ENCODE peak calls at places on chromosome 19, in six cellular contexts. R, J, K, Z, X and G are unnamed samples.

GRCh38 chr19:19526581-19527370 is 1.9 kb upstream of the YJEFN3 start:
- DNase-seq in R (no peak), J (no peak), K (no peak), Z (no peak), X (no peak), G (no peak)

GRCh38 chr19:17703823-17704463 is 15.3 kb upstream of the MAP1S start:
- DNase-seq in R (no peak), J (peak), K (peak), Z (no peak), X (no peak), G (peak)

GRCh38 chr19:22052644-22053013 is 345 bp downstream of the ZNF257 start:
- DNase-seq in R (no peak), J (peak), K (no peak), Z (no peak), X (no peak), G (no peak)

GRCh38 chr19:11125994-11126685 is 29.4 kb downstream of the SPC24 start:
- DNase-seq in R (no peak), J (peak), K (peak), Z (peak), X (peak), G (peak)

GRCh38 chr19:32718286-32718685 is 1.3 kb upstream of the TDRD12 start:
- DNase-seq in R (no peak), J (no peak), K (no peak), Z (no peak), X (no peak), G (no peak)

GRCh38 chr19:19366691-19367396 is 38.6 kb upstream of the GATAD2A start:
- DNase-seq in R (no peak), J (peak), K (peak), Z (peak), X (no peak), G (peak)

GRCh38 chr19:23046743-23047142 is 43.8 kb upstream of the ZNF728 start:
- DNase-seq in R (no peak), J (no peak), K (no peak), Z (no peak), X (no peak), G (no peak)

GRCh38 chr19:8334458-8335342 is 8.4 kb downstream of the KANK3 start:
- DNase-seq in R (no peak), J (peak), K (peak), Z (peak), X (no peak), G (peak)

GRCh38 chr19:8610041-8610927 is at the start of gene ADAMTS10:
- DNase-seq in R (no peak), J (peak), K (peak), Z (peak), X (no peak), G (no peak)

GRCh38 chr19:53871448-53871847 is 3.8 kb downstream of the MYADM start:
- DNase-seq in R (no peak), J (no peak), K (no peak), Z (no peak), X (no peak), G (no peak)

GRCh38 chr19:17751103-17751911 is at the start of gene FCHO1:
- DNase-seq in R (peak), J (no peak), K (no peak), Z (no peak), X (no peak), G (peak)

GRCh38 chr19:17052439-17052838 is 22.8 kb downstream of the HAUS8 start:
- DNase-seq in R (no peak), J (peak), K (peak), Z (no peak), X (no peak), G (peak)

GRCh38 chr19:30119180-30119920 is 177.3 kb downstream of the URI1 start:
- DNase-seq in R (no peak), J (no peak), K (no peak), Z (no peak), X (no peak), G (no peak)

GRCh38 chr19:16605115-16605514 is 22.9 kb downstream of the MED26 start:
- DNase-seq in R (no peak), J (no peak), K (no peak), Z (no peak), X (no peak), G (no peak)

GRCh38 chr19:17830567-17831418 is 9.5 kb upstream of the INSL3 start:
- DNase-seq in R (no peak), J (peak), K (peak), Z (peak), X (no peak), G (peak)

GRCh38 chr19:19606021-19606420 is 12.5 kb downstream of the PBX4 start:
- DNase-seq in R (no peak), J (no peak), K (no peak), Z (no peak), X (no peak), G (no peak)

GRCh38 chr19:4007836-4008539 is 452 bp downstream of the PIAS4 start:
- DNase-seq in R (no peak), J (no peak), K (peak), Z (peak), X (no peak), G (no peak)

GRCh38 chr19:34428549-34429285 is 536 bp downstream of the UBA2 start:
- DNase-seq in R (no peak), J (peak), K (peak), Z (peak), X (no peak), G (no peak)

GRCh38 chr19:53892301-53892980 is 10.4 kb downstream of the PRKCG start:
- DNase-seq in R (no peak), J (no peak), K (no peak), Z (no peak), X (no peak), G (no peak)

GRCh38 chr19:18049390-18049789 is 37.3 kb downstream of the IL12RB1 start:
- DNase-seq in R (no peak), J (peak), K (no peak), Z (no peak), X (peak), G (peak)

GRCh38 chr19:28980236-28980868 is 232.6 kb downstream of the UQCRFS1 start:
- DNase-seq in R (no peak), J (peak), K (no peak), Z (peak), X (no peak), G (no peak)

GRCh38 chr19:13302521-13303270 is 152.5 kb downstream of the IER2 start:
- DNase-seq in R (no peak), J (no peak), K (no peak), Z (peak), X (no peak), G (no peak)

GRCh38 chr19:30336290-30336689 is 35.9 kb upstream of the ZNF536 start:
- DNase-seq in R (no peak), J (no peak), K (no peak), Z (no peak), X (no peak), G (no peak)

GRCh38 chr19:42619271-42619670 is 24.5 kb upstream of the CEACAM8 start:
- DNase-seq in R (no peak), J (no peak), K (no peak), Z (no peak), X (no peak), G (no peak)

GRCh38 chr19:44539236-44539819 is 9.9 kb upstream of the CEACAM20 start:
- DNase-seq in R (no peak), J (no peak), K (no peak), Z (peak), X (no peak), G (no peak)

GRCh38 chr19:17779281-17779930 is 15.5 kb upstream of the B3GNT3 start:
- DNase-seq in R (no peak), J (peak), K (peak), Z (no peak), X (peak), G (peak)

GRCh38 chr19:56076413-56076998 is 44.6 kb downstream of the ZNF787 start:
- DNase-seq in R (no peak), J (peak), K (peak), Z (peak), X (no peak), G (peak)

GRCh38 chr19:55642153-55643002 is 1.1 kb upstream of the ZNF581 start:
- DNase-seq in R (no peak), J (no peak), K (no peak), Z (peak), X (no peak), G (no peak)

GRCh38 chr19:53019684-53020083 is 6.0 kb downstream of the ERVV-1 start:
- DNase-seq in R (no peak), J (peak), K (peak), Z (no peak), X (no peak), G (peak)

GRCh38 chr19:54434112-54434861 is 14.7 kb upstream of the LENG8 start:
- DNase-seq in R (no peak), J (no peak), K (peak), Z (no peak), X (no peak), G (peak)

GRCh38 chr19:18205180-18205915 is 1.5 kb upstream of the RAB3A start:
- DNase-seq in R (no peak), J (peak), K (peak), Z (peak), X (peak), G (peak)

GRCh38 chr19:58279042-58279924 is 528 bp downstream of the ZNF8 start:
- DNase-seq in R (peak), J (peak), K (peak), Z (peak), X (peak), G (peak)

GRCh38 chr19:4077800-4078683 is 11.3 kb upstream of the ZBTB7A start:
- DNase-seq in R (no peak), J (no peak), K (no peak), Z (no peak), X (no peak), G (peak)

GRCh38 chr19:11138659-11139526 is 16.7 kb downstream of the SPC24 start:
- DNase-seq in R (no peak), J (peak), K (peak), Z (peak), X (peak), G (peak)

GRCh38 chr19:31784631-31785237 is 435.5 kb upstream of the TSHZ3 start:
- DNase-seq in R (no peak), J (no peak), K (peak), Z (no peak), X (no peak), G (no peak)

GRCh38 chr19:51799311-51799997 is 4.5 kb downstream of the FPR3 start:
- DNase-seq in R (no peak), J (peak), K (no peak), Z (peak), X (peak), G (peak)

GRCh38 chr19:55109527-55110291 is 7.7 kb downstream of the PPP1R12C start:
- DNase-seq in R (no peak), J (no peak), K (no peak), Z (no peak), X (no peak), G (no peak)

GRCh38 chr19:46776927-46777911 is 11.2 kb downstream of the SLC1A5 start:
- DNase-seq in R (no peak), J (no peak), K (peak), Z (no peak), X (no peak), G (no peak)

DNA sequence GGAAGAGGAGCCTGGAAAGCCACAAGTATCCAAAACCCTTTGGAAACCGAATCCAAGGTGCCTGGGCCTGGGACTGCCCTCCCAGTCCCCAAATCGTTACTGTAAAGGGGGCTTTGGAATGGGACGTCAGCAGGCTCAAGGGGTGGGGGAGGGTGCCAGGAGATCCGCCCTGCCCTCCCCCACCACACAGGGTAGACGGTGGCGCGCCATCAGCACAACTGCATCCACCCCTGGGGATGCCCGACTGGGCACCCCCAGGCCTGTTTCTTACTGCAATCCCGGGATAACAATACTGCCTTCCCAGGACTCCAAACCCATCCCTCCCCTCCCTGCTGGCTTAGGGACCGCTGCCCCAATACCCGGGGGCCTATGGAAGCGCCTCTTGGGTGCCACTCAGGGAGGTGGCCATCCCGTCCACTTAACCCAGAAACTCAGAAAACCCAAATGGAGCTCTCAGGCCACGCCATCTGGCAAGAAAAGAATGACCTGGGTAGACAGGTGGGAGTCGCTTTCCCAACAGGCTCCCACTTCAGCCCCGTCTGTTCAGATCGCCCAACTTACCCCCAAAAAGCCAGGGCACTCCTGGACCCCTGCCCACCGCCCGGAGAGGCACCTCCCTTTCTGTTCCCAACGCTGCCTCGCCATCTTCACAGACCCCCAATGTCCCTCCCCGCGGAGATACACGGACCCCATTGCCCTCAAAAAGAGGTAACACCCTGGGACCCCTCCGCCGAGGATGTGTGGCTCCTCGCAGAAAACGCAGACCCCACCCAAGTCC is 2.4 kb downstream of the KLF16 start:
- DNase-seq in R (no peak), J (no peak), K (no peak), Z (no peak), X (no peak), G (no peak)
- H3K4me3 ChIP-seq in R (peak), J (peak), K (peak), Z (peak), X (no peak), G (no peak)

GRCh38 chr19:1853295-1854031 is 5.2 kb upstream of the REXO1 start:
- DNase-seq in R (no peak), J (peak), K (peak), Z (peak), X (peak), G (peak)

GRCh38 chr19:1852294-1852646 is 4.0 kb upstream of the REXO1 start:
- DNase-seq in R (no peak), J (no peak), K (peak), Z (no peak), X (no peak), G (no peak)

GRCh38 chr19:1851581-1852293 is 3.5 kb upstream of the REXO1 start:
- DNase-seq in R (no peak), J (no peak), K (no peak), Z (no peak), X (no peak), G (no peak)

GRCh38 chr19:1854032-1854541 is 5.8 kb upstream of the REXO1 start:
- DNase-seq in R (no peak), J (no peak), K (no peak), Z (no peak), X (no peak), G (no peak)

GRCh38 chr19:1852729-1853128 is 4.4 kb upstream of the REXO1 start:
- DNase-seq in R (no peak), J (no peak), K (no peak), Z (no peak), X (no peak), G (no peak)
- H3K4me3 ChIP-seq in R (no peak), J (no peak), K (no peak), Z (no peak), X (no peak), G (no peak)

GRCh38 chr19:1862068-1862423 is 1.3 kb downstream of the KLF16 start:
- DNase-seq in R (no peak), J (no peak), K (no peak), Z (no peak), X (no peak), G (peak)
- H3K4me3 ChIP-seq in R (peak), J (peak), K (peak), Z (peak), X (peak), G (peak)

GRCh38 chr19:9621156-9622037 is at the start of gene ZNF561:
- DNase-seq in R (peak), J (peak), K (peak), Z (peak), X (peak), G (peak)

GRCh38 chr19:9620842-9621155 is 233 bp downstream of the ZNF561 start:
- DNase-seq in R (no peak), J (no peak), K (no peak), Z (no peak), X (no peak), G (no peak)

GRCh38 chr19:9622531-9622930 is 1.5 kb upstream of the ZNF561 start:
- DNase-seq in R (no peak), J (peak), K (no peak), Z (no peak), X (peak), G (no peak)
- H3K4me3 ChIP-seq in R (peak), J (no peak), K (no peak), Z (no peak), X (no peak), G (no peak)

GRCh38 chr19:36891768-36892357 is 24.2 kb downstream of the ZNF829 start:
- DNase-seq in R (no peak), J (no peak), K (no peak), Z (no peak), X (no peak), G (no peak)
- H3K4me3 ChIP-seq in R (no peak), J (no peak), K (no peak), Z (no peak), X (no peak), G (no peak)

DNA sequence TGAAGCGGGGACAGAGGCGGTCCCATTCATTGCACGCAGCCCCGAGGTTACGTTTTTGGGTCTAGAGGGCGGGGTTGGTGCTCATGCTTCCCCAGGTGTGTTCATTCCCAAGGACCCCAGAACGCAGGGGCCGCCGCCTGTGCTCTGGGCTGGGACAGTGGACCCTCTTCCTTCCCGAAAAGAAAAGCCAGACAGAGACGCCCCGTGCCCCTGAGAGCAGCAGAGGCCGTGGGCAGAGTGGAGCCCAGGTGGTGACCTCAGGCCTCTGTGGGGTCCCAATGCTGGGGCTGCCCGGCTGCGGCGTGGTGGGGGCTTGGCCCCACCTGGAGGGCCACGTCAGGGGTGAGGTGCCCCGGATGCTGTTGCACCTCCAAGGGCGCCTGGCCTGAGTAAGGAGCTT is 15.4 kb downstream of the SGTA start:
- DNase-seq in R (no peak), J (no peak), K (no peak), Z (no peak), X (no peak), G (no peak)
- H3K4me3 ChIP-seq in R (no peak), J (no peak), K (no peak), Z (no peak), X (no peak), G (no peak)

GRCh38 chr19:14375055-14375581 is 6.1 kb upstream of the ADGRE5 start:
- DNase-seq in R (peak), J (no peak), K (no peak), Z (no peak), X (peak), G (peak)
- H3K4me3 ChIP-seq in R (peak), J (no peak), K (no peak), Z (no peak), X (no peak), G (no peak)

GRCh38 chr19:45668342-45668871 is 386 bp downstream of the GIPR start:
- DNase-seq in R (no peak), J (no peak), K (no peak), Z (no peak), X (no peak), G (no peak)
- H3K4me3 ChIP-seq in R (peak), J (peak), K (peak), Z (peak), X (no peak), G (no peak)

GRCh38 chr19:5695649-5696195 is 5.6 kb downstream of the RPL36 start:
- DNase-seq in R (no peak), J (no peak), K (no peak), Z (no peak), X (no peak), G (no peak)
- H3K4me3 ChIP-seq in R (no peak), J (no peak), K (no peak), Z (no peak), X (no peak), G (no peak)